ENCODE peak calls at places on chromosomes 1 and 21, in nine cellular contexts. R, X, K, S, H, I, D, G and L are unnamed samples.

GRCh38 chr1:156151093-156151688 is 2.2 kb upstream of the SEMA4A start:
- DNase-seq in R (peak), X (peak), K (peak), S (no peak), H (peak), I (no peak), D (no peak), G (no peak), L (peak)

GRCh38 chr1:78274814-78275213 is 216.0 kb upstream of the PTGFR start:
- DNase-seq in R (peak), X (peak), K (peak), S (no peak), H (peak), I (no peak), D (no peak), G (peak), L (no peak)

GRCh38 chr1:66705100-66705499 is 47.2 kb upstream of the DYNLT5 start:
- DNase-seq in R (no peak), X (peak), K (peak), S (no peak), H (no peak), I (no peak), D (no peak), G (no peak), L (peak)

GRCh38 chr1:152411144-152411543 is 2.9 kb downstream of the CRNN start:
- DNase-seq in R (no peak), X (no peak), K (no peak), S (no peak), H (no peak), I (no peak), D (no peak), G (no peak), L (no peak)

GRCh38 chr1:6511056-6511455 is 19.6 kb upstream of the PLEKHG5 start:
- DNase-seq in R (no peak), X (no peak), K (no peak), S (no peak), H (no peak), I (no peak), D (no peak), G (no peak), L (no peak)

GRCh38 chr21:32256873-32257620 is 21.8 kb downstream of the MIS18A start:
- DNase-seq in R (peak), X (peak), K (peak), S (peak), H (peak), I (no peak), D (peak), G (peak), L (peak)

GRCh38 chr21:39645331-39645730 is 32.6 kb downstream of the B3GALT5 start:
- DNase-seq in R (no peak), X (no peak), K (no peak), S (no peak), H (no peak), I (no peak), D (no peak), G (no peak), L (no peak)

GRCh38 chr1:60146884-60147283 is 73.3 kb upstream of the C1orf87 start:
- DNase-seq in R (no peak), X (no peak), K (no peak), S (no peak), H (no peak), I (no peak), D (no peak), G (no peak), L (no peak)

GRCh38 chr1:15524283-15525042 is 448 bp upstream of the CASP9 start:
- DNase-seq in R (peak), X (peak), K (peak), S (peak), H (peak), I (peak), D (peak), G (peak), L (peak)

GRCh38 chr1:45491464-45492260 is 699 bp upstream of the TESK2 start:
- DNase-seq in R (no peak), X (no peak), K (no peak), S (no peak), H (no peak), I (no peak), D (no peak), G (no peak), L (no peak)

GRCh38 chr1:198986041-198986440 is 347.2 kb downstream of the PTPRC start:
- DNase-seq in R (no peak), X (peak), K (no peak), S (no peak), H (no peak), I (no peak), D (no peak), G (no peak), L (no peak)

GRCh38 chr1:156652131-156652991 is 10.4 kb downstream of the BCAN start:
- DNase-seq in R (peak), X (peak), K (peak), S (no peak), H (peak), I (no peak), D (no peak), G (peak), L (peak)

GRCh38 chr1:72241397-72241796 is 40.9 kb downstream of the NEGR1 start:
- DNase-seq in R (peak), X (peak), K (peak), S (no peak), H (no peak), I (no peak), D (no peak), G (peak), L (peak)

GRCh38 chr1:85553416-85553815 is 27.1 kb upstream of the CCN1 start:
- DNase-seq in R (no peak), X (peak), K (no peak), S (no peak), H (no peak), I (no peak), D (no peak), G (no peak), L (no peak)

GRCh38 chr1:237748192-237748591 is 142.5 kb downstream of the ZP4 start:
- DNase-seq in R (no peak), X (no peak), K (no peak), S (no peak), H (peak), I (no peak), D (no peak), G (no peak), L (no peak)

GRCh38 chr1:158999301-159000069 is 10.2 kb upstream of the IFI16 start:
- DNase-seq in R (peak), X (peak), K (peak), S (peak), H (peak), I (no peak), D (peak), G (peak), L (peak)

GRCh38 chr21:32386195-32386870 is 6.5 kb downstream of the URB1 start:
- DNase-seq in R (no peak), X (no peak), K (peak), S (no peak), H (no peak), I (no peak), D (peak), G (peak), L (peak)

GRCh38 chr1:1212780-1213152 is 1.2 kb downstream of the TNFRSF4 start:
- DNase-seq in R (no peak), X (no peak), K (no peak), S (no peak), H (no peak), I (peak), D (peak), G (no peak), L (no peak)

GRCh38 chr1:203328714-203329122 is 22.2 kb downstream of the FMOD start:
- DNase-seq in R (no peak), X (no peak), K (no peak), S (no peak), H (no peak), I (no peak), D (no peak), G (no peak), L (no peak)

GRCh38 chr1:75035536-75035935 is 98.7 kb upstream of the LHX8 start:
- DNase-seq in R (no peak), X (no peak), K (peak), S (no peak), H (no peak), I (no peak), D (no peak), G (peak), L (peak)

GRCh38 chr1:52296345-52296744 is 69.7 kb downstream of the CC2D1B start:
- DNase-seq in R (peak), X (peak), K (peak), S (no peak), H (peak), I (no peak), D (no peak), G (peak), L (peak)

GRCh38 chr1:234921266-234922062 is 207.2 kb downstream of the TOMM20 start:
- DNase-seq in R (no peak), X (no peak), K (no peak), S (no peak), H (no peak), I (no peak), D (peak), G (no peak), L (no peak)

GRCh38 chr1:91774520-91775203 is 111.3 kb downstream of the TGFBR3 start:
- DNase-seq in R (peak), X (peak), K (no peak), S (no peak), H (peak), I (no peak), D (no peak), G (no peak), L (no peak)

GRCh38 chr1:180168786-180169640 is 14.3 kb downstream of the QSOX1 start:
- DNase-seq in R (peak), X (peak), K (peak), S (no peak), H (peak), I (no peak), D (peak), G (no peak), L (peak)

GRCh38 chr1:216778763-216779162 is 55.5 kb upstream of the ESRRG start:
- DNase-seq in R (no peak), X (no peak), K (peak), S (no peak), H (no peak), I (no peak), D (no peak), G (no peak), L (no peak)

GRCh38 chr1:12191242-12192032 is 24.6 kb downstream of the TNFRSF1B start:
- DNase-seq in R (no peak), X (no peak), K (no peak), S (no peak), H (no peak), I (no peak), D (no peak), G (no peak), L (no peak)

GRCh38 chr21:14741237-14741636 is 195.1 kb upstream of the SAMSN1 start:
- DNase-seq in R (no peak), X (no peak), K (peak), S (no peak), H (no peak), I (no peak), D (no peak), G (peak), L (peak)

GRCh38 chr1:204161609-204162497 is 4.3 kb downstream of the REN start:
- DNase-seq in R (no peak), X (no peak), K (no peak), S (no peak), H (no peak), I (no peak), D (no peak), G (no peak), L (no peak)

GRCh38 chr1:22754824-22755223 is 44.2 kb downstream of the EPHB2 start:
- DNase-seq in R (no peak), X (no peak), K (no peak), S (no peak), H (no peak), I (no peak), D (no peak), G (no peak), L (no peak)

GRCh38 chr1:118744420-118744819 is 243.7 kb downstream of the TBX15 start:
- DNase-seq in R (no peak), X (no peak), K (no peak), S (no peak), H (no peak), I (no peak), D (no peak), G (no peak), L (no peak)

GRCh38 chr1:116940809-116941640 is 31.3 kb downstream of the PTGFRN start:
- DNase-seq in R (no peak), X (no peak), K (no peak), S (no peak), H (no peak), I (no peak), D (no peak), G (no peak), L (no peak)

GRCh38 chr1:9004731-9005708 is 21.2 kb downstream of the SLC2A7 start:
- DNase-seq in R (peak), X (peak), K (peak), S (peak), H (peak), I (peak), D (peak), G (peak), L (peak)

DNA sequence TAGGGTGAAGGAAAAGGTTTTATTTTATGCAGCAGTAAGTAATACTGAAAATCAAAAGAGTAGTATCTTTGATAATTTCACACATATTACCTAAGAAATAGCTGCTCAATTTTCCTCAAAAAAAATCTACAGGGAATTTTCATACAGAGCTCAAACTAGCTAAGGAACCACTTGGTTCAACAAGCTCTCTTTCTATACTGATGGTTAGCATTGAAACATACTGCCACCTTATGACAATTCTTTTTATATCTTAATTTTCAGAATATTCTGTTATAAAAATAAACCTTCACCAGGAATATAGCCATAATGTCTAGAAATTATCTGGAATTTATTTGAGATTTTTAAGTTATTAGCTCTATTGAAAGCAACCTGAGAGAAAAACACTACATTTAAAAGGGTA is 142.1 kb downstream of the DPYD start:
- DNase-seq in R (peak), X (no peak), K (no peak), S (no peak), H (peak), I (no peak), D (no peak), G (no peak), L (no peak)
- TF ChIP-seq CTCF in R (no peak), X (no peak), K (no peak), S (no peak), H (no peak), I (no peak), D (no peak), G (peak), L (peak)

GRCh38 chr1:109493227-109493626 is 667 bp upstream of the CYB561D1 start:
- DNase-seq in R (no peak), X (peak), K (no peak), S (no peak), H (no peak), I (no peak), D (no peak), G (no peak), L (no peak)

GRCh38 chr1:109490029-109490933 is 3.6 kb upstream of the CYB561D1 start:
- DNase-seq in R (peak), X (peak), K (peak), S (peak), H (peak), I (peak), D (peak), G (peak), L (peak)

GRCh38 chr1:109491372-109491771 is 2.5 kb upstream of the CYB561D1 start:
- DNase-seq in R (no peak), X (no peak), K (no peak), S (no peak), H (no peak), I (no peak), D (no peak), G (no peak), L (no peak)

GRCh38 chr1:109488696-109489095 is 5.0 kb downstream of the ATXN7L2 start:
- DNase-seq in R (no peak), X (no peak), K (no peak), S (no peak), H (no peak), I (no peak), D (no peak), G (no peak), L (no peak)

DNA sequence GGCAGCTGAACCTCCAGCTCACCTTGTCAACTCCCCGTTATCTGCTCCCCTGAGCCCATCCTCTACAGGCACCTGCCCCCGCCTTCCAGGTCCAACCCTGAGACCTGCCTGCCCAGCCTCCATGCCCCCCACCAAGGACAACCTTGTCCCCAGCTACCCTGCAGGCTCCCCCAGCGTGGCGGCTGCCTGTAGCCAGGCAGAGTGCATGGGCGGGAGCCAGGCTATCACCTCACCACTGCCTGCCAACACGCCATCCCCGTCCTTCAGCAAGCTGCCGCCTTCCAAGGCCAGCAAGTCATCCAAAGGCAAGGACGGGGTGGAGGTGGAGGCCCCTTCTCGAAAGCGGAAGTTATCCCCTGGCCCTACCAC is 3.0 kb upstream of the CYB561D1 start:
- DNase-seq in R (no peak), X (no peak), K (no peak), S (no peak), H (no peak), I (no peak), D (no peak), G (no peak), L (no peak)
- TF ChIP-seq CTCF in R (no peak), X (no peak), K (no peak), S (no peak), H (no peak), I (peak), D (no peak), G (no peak), L (no peak)

DNA sequence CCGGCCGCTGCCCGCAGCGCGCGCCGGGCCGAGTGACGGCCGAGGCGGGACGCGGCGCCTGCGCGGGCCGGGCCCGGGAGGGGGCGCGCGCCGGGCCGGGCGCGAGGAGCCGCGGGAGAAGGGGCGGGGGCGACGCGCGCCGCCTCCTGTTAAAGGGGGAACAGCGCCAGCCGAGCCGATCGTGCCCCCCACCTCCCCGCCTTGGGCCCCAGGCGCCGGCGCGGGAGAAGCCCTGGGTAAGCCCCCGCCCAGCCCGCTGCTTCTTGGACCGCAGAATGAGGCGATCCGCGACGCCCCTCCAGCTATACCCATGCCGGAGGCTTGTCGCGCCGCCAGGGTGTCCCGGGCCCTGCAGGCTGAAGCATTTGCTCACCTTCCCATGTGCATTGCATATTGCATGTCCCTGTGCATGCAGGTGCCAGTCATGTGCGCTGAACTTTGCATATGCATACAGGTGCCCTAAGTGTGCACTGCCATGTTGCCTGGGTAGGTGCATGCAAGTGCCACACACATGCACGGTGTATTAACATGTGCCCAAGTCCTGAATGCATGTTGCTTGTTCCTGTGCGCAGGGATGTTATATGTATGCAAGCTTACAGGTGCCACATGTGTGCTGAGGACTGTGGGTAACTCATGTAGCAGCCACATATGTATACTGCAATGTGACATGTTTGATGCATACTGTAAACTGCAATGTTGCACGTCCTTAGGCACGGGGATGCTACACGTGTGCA is at the start of gene ADGRB2:
- DNase-seq in R (no peak), X (no peak), K (no peak), S (no peak), H (no peak), I (peak), D (no peak), G (no peak), L (no peak)
- TF ChIP-seq CTCF in R (peak), X (no peak), K (no peak), S (no peak), H (no peak), I (no peak), D (no peak), G (no peak), L (no peak)

DNA sequence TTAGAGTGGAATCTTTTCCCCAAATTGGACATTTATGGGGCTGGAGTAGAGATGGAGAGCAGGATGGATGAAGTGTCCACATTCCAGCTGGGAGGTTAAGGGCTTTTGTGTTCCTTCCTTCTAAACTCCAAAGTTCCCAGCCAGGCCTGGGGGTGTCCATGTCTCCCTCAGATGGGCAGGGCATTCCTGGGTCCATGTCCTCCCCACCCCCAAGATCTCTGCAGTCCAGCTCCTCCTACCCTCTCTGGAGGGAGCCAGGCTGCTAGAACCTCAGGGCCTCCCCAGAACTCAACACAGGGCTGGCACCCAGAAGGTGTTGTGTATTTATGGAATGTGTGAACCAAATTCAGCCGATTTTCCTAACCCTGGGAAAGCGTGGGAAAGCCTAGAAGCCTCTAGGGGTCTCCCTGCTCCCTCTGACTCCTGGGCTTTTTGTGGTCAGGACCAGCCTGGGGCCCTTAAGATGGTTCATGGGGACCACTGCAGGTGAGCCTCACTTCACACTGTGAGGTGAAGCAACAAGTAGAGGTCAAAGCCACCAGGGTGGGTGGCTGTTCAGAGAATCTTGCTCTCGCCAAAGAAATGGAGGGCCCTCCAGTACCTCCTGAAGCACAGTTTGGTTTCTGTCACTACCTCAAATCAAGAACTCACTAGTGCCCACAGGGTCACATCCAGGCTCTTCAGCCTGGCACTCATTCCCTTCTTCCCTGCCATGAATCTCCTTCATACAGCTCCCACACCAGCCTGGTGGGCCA is 54.8 kb downstream of the GLIS1 start:
- DNase-seq in R (no peak), X (no peak), K (no peak), S (no peak), H (no peak), I (no peak), D (no peak), G (no peak), L (peak)
- TF ChIP-seq CTCF in R (peak), X (peak), K (no peak), S (no peak), H (peak), I (no peak), D (no peak), G (no peak), L (no peak)

GRCh38 chr1:182195733-182196132 is 134.2 kb upstream of the ZNF648 start:
- DNase-seq in R (no peak), X (no peak), K (no peak), S (no peak), H (no peak), I (no peak), D (no peak), G (no peak), L (no peak)
- TF ChIP-seq CTCF in R (no peak), X (no peak), K (no peak), S (no peak), H (no peak), I (no peak), D (no peak), G (no peak), L (no peak)

DNA sequence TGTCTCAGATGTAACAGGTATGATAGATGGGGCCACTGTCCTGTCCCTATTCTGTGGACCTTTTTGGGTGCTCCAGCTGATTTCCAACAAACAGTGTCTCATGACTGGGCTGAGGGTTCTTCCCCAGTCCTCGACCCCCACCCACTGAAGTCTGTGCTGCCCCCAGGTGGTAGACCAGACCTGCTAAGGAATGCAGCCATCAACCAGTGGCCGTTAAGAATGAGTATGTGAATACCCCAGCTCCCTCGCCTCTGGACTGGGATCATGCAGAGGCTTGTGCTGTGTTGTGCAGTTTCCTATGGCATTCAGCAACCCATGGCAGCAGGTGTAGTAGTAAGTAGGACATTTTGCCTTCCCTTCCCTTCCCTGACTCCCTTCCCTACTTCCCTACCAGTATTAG is 183.1 kb upstream of the KAZN start:
- DNase-seq in R (no peak), X (no peak), K (no peak), S (no peak), H (no peak), I (no peak), D (no peak), G (no peak), L (peak)
- TF ChIP-seq CTCF in R (no peak), X (peak), K (no peak), S (no peak), H (no peak), I (no peak), D (no peak), G (no peak), L (no peak)